ENCODE peak calls at places on chromosome 20, in four cellular contexts. O, T, J and L are unnamed samples.

GRCh38 chr20:49459684-49460083 is 22.8 kb downstream of the KCNB1 start:
- DNase-seq in O (no peak), T (no peak), J (no peak), L (no peak)

GRCh38 chr20:50426865-50427739 is 83.1 kb upstream of the PTPN1 start:
- DNase-seq in O (no peak), T (no peak), J (no peak), L (no peak)

GRCh38 chr20:37226889-37227288 is 34.7 kb downstream of the GHRH start:
- DNase-seq in O (no peak), T (no peak), J (no peak), L (no peak)

GRCh38 chr20:32067234-32067821 is 15.3 kb downstream of the HCK start:
- DNase-seq in O (no peak), T (no peak), J (no peak), L (no peak)

GRCh38 chr20:38726849-38727601 is 2.7 kb downstream of the SLC32A1 start:
- DNase-seq in O (peak; percentile 61), T (peak; percentile 73), J (no peak), L (no peak)

GRCh38 chr20:63979221-63979548 is 257 bp downstream of the SAMD10 start:
- DNase-seq in O (no peak), T (no peak), J (no peak), L (no peak)

GRCh38 chr20:21564127-21564773 is 50.4 kb upstream of the NKX2-2 start:
- DNase-seq in O (peak; percentile 84), T (no peak), J (no peak), L (no peak)

GRCh38 chr20:31568773-31569162 is 36.3 kb upstream of the ID1 start:
- DNase-seq in O (no peak), T (no peak), J (no peak), L (no peak)

GRCh38 chr20:4721719-4722118 is at the start of gene PRND:
- DNase-seq in O (no peak), T (no peak), J (no peak), L (no peak)

GRCh38 chr20:13422637-13423036 is 201.6 kb downstream of the ISM1 start:
- DNase-seq in O (peak; percentile 66), T (no peak), J (no peak), L (no peak)

DNA sequence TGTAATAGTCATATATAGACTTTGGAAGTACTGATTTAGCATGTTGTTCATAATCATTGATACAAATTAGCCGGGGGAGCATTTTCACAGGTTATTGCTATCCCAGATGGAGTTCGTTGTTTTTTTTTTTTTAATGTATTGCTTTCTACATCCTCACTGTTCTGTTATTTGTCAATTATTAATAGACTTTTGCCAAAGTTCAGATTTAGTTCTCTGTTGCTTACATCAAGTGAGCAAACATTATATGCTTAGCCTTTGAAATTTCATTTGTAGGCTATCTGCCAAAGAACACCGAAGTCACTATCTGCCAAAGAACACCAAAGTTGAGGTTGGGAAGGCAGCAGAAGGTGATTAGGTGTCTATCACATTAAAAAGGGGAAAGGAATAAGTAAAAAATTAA is at the start of gene HAO1:
- DNase-seq in O (peak; percentile 40), T (no peak), J (no peak), L (no peak)
- TF ChIP-seq TARDBP in O (no peak), T (no peak), J (no peak), L (no peak)

DNA sequence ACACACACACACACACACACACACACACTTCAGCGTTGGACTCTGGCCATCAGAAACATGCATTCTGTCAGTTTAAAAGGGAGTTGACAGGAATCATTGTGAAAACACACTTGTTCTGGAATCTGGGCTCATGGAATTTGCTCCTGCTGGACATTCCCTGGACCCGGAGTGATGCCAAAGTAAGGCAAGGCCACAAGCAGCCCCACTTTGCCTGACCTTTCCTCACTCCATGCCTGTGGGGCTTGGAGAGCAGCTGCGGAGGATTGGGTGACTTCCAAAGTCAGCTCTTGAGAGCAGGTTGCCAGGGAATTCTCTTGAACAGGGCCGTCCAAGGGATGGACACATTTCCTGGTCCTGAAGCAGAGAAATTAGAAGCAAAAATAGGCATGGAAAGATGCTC is 39.4 kb upstream of the FERMT1 start:
- DNase-seq in O (no peak), T (no peak), J (no peak), L (no peak)
- TF ChIP-seq TARDBP in O (no peak), T (no peak), J (no peak), L (no peak)

DNA sequence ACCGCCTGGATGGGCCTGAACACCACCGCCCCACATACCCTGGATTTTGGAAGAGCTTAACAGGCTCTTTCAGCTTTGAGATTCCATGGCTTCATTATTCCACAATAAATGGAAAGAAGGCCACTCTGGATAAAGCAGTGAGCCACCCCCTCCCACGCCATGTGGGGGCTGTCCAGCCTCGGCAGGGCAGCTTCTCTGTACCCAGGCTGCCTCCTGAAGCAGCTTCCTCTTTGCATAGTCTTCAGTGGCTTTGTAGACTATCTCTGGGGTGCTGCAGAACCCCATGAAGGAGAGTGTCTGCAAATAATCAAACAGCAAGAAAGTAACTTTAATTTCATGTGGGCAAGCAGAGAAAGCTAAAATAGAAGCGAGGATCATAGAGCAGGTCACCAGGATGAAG is 96.6 kb upstream of the NXT1 start:
- DNase-seq in O (no peak), T (no peak), J (no peak), L (no peak)
- TF ChIP-seq TARDBP in O (no peak), T (no peak), J (no peak), L (no peak)

DNA sequence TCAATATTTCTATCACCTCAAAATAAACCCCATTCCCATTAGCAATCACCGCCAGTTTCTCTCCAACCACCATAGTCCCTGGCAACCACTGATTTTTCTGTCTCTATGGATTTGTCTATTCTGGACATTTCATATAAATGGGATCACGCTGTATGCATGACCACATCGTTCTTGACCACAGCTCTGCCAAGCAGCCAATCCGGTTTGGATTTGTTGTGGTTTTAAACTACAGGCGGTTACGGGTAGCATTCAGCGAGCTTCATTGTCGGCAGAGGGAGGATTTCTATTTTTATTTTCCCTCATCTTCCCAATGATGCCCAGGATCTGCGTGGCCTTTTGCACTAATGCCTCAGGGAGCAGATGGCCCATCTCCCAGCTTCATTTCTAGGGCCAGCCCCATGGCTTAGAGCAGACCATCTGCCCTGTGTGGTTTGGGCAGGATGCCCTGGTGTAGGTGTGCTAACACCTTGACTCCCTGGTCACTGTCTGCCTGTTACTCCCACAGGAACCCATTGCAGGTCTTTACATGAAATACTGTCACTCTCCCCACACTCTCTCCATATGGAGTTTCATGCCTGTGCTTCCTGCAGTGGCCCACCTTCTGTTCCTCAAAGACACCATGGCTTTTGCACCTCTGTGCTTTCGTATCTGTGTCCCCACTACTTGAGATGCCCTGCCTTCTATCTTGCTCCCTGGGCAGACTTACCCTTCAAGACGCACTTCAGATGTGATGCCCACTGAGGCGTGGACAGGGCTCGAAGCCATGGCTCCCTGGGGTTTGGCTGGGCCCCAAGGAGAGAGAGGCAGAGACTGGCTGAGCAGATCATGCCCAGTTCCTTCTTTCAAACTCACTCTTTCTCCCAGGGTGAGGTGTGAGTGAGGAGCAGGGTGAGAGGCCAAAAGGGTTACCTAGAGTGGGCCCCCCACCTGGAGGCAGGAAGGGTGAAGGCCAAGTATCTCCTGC is 26.1 kb downstream of the SDCBP2 start:
- DNase-seq in O (no peak), T (no peak), J (no peak), L (no peak)
- TF ChIP-seq TARDBP in O (no peak), T (no peak), J (no peak), L (no peak)

GRCh38 chr20:45017859-45018258 is 51.5 kb downstream of the STK4 start:
- DNase-seq in O (no peak), T (no peak), J (no peak), L (no peak)
- TF ChIP-seq TARDBP in O (no peak), T (no peak), J (no peak), L (no peak)

DNA sequence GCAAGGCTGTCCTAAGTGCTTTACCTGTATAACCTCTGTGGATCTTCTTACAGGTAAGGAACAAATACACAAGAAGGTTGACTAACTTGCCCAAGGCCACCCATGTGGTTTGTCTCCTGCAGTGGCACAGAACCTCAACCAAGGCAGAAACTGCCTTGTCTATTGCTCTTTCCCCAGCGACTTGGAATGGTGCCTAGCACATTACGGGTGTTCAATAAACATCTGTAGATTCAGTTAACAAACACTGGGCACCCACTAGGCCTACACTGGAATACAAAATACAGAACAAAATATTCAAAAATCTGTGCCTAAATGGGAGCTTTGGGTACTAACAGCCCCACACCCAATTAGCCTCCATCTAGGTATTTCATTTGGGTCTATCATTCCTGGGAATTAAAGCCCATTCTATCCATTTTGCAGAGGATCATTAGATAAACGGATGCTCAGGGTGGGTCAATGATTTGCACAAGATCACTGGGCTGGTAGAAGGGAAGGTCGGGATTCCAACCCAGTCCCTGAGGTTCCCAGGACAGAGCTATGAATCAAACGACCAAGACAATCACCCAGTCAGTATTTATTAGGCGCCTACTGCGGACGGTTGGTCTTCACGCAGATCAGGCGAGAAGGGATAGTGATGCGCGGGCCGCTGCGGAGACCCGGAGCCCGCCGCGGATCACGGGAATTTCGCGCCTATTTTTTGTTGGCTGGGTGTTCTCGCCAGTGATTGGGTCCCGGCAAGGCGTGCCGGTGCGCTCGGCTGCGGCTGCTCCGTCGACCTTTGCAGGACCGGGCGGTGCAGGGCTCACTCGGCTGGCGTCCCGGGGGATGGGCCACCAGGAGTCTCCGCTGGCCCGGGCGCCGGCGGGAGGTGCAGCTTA is at the start of gene STK35:
- DNase-seq in O (no peak), T (no peak), J (peak; percentile 13), L (peak; percentile 70)
- TF ChIP-seq TARDBP in O (peak; percentile 70), T (no peak), J (no peak), L (no peak)

DNA sequence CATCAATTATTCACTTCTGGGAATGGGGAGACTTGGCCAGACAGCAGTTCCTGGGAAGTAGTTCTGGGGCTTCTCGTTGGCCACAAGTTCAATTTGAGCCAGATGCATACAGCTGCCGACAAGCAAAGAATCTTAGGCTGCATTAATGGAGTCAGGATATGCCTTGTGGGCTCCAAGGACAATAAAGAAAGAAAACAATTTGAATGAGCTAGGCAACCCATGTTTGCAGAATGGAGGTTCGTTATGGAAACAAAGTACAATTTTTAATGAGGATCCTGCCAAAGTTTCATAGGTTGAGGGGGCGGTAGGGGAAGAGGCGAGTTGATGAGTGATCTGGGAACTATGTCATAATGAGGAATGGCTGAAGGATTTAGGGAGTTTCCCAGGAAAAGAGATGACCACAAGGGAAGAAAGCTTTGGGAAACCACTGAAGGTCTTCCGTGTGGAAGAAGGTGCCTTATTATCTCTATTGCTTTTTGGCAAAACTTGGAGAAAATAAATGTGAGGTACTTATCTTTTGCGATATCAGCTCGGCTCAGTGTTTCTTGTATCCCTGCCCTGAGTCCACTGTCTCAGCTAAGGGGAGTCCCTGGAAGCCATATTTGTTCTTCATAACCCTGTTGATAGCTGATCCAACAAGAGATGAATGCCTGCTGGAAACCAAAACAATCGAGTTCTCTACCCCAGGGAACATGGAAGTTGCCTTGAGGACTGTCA is 181.0 kb upstream of the ZNF217 start:
- DNase-seq in O (no peak), T (no peak), J (no peak), L (no peak)
- TF ChIP-seq TARDBP in O (no peak), T (no peak), J (no peak), L (no peak)